ENCODE peak calls at places on chromosomes 1 and 21, in eight cellular contexts. H is IMR-90, W is stomach, D is fibroblast of lung, B is transverse colon, N is uterus, I is heart right ventricle, M is GM23338. F is an unnamed sample.

GRCh38 chr1:21503706-21504377 is 5.4 kb upstream of the ALPL start:
- DNase-seq in H (no peak), W (no peak), D (no peak), B (no peak), N (no peak), I (no peak), M (no peak), F (no peak)

GRCh38 chr1:12486401-12487005 is 131.5 kb downstream of the DHRS3 start:
- DNase-seq in H (no peak), W (no peak), D (no peak), B (no peak), N (peak; percentile 36), I (peak; percentile 64), M (peak; percentile 43), F (no peak)

GRCh38 chr21:21236981-21237380 is 238.8 kb downstream of the NCAM2 start:
- DNase-seq in H (no peak), W (no peak), D (no peak), B (no peak), N (no peak), I (no peak), M (no peak), F (no peak)

GRCh38 chr1:21669287-21670058 is at the start of gene RAP1GAP:
- DNase-seq in H (no peak), W (peak; percentile 58), D (no peak), B (peak; percentile 52), N (peak; percentile 13), I (no peak), M (peak; percentile 78), F (no peak)

GRCh38 chr1:243946253-243946652 is 96.2 kb upstream of the AKT3 start:
- DNase-seq in H (no peak), W (no peak), D (no peak), B (no peak), N (no peak), I (no peak), M (no peak), F (no peak)

GRCh38 chr1:210558302-210558701 is 229.6 kb downstream of the HHAT start:
- DNase-seq in H (peak; percentile 4), W (peak; percentile 82), D (no peak), B (no peak), N (no peak), I (peak; percentile 60), M (no peak), F (no peak)

GRCh38 chr1:68322096-68322495 is 89.8 kb upstream of the WLS start:
- DNase-seq in H (no peak), W (no peak), D (no peak), B (no peak), N (no peak), I (no peak), M (no peak), F (no peak)

GRCh38 chr21:26165331-26165730 is 5.2 kb downstream of the APP start:
- DNase-seq in H (no peak), W (no peak), D (no peak), B (no peak), N (no peak), I (no peak), M (no peak), F (no peak)

GRCh38 chr21:42840411-42841155 is 38.8 kb downstream of the WDR4 start:
- DNase-seq in H (no peak), W (no peak), D (no peak), B (no peak), N (peak; percentile 10), I (no peak), M (no peak), F (peak; percentile 22)

GRCh38 chr1:23553206-23553895 is 6.0 kb downstream of the ID3 start:
- DNase-seq in H (no peak), W (no peak), D (no peak), B (no peak), N (no peak), I (no peak), M (no peak), F (no peak)

GRCh38 chr1:23553896-23554480 is 5.3 kb downstream of the ID3 start:
- DNase-seq in H (no peak), W (no peak), D (no peak), B (no peak), N (no peak), I (no peak), M (peak; percentile 37), F (no peak)

GRCh38 chr1:23555225-23555801 is 4.0 kb downstream of the ID3 start:
- DNase-seq in H (peak; percentile 68), W (no peak), D (peak; percentile 61), B (peak; percentile 41), N (no peak), I (peak; percentile 38), M (peak; percentile 64), F (no peak)

GRCh38 chr1:23555949-23556640 is 3.2 kb downstream of the ID3 start:
- DNase-seq in H (peak; percentile 86), W (no peak), D (peak; percentile 64), B (peak; percentile 54), N (no peak), I (no peak), M (peak; percentile 97), F (peak; percentile 83)

DNA sequence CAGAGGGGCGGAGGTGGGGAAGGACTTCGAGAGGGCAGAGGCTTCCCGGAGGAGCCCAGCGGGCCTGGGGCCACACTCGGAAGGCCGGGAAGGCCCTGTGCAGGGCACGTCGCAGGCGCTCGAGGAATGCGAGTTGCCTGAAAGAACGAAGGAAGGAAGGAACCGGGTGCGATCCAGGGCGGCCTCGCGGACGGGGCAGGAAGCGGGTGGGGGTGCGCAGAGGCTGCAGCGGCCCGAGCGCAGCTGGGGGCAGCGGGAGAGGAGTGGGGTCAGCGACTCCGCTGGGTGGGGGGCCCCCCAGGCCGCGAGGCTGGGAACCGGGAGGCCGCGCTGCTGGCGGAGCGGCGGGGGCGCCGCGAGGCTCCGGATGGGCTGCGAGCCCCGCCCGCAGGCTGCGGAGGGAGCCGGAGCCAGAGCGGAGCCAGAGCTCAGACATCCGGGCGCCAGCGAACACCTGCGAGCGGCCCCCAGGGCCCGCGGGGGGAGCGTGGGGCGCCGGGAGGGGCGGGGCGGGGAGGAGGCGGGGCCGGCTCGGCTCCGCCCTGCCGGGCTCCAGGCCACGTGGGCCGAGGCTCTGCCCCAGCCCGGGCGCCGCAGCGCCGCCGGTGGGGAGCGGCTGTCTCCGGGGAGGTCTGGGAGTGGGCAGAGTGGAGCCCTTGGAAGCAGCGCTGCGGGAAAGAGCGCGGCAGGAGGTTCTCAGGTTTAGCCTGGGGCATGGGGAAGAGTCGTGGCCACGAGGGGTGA is 4.6 kb downstream of the ID3 start:
- DNase-seq in H (peak; percentile 85), W (peak; percentile 86), D (peak; percentile 78), B (peak; percentile 90), N (peak; percentile 73), I (peak; percentile 89), M (peak; percentile 91), F (peak; percentile 94)
- TF ChIP-seq CTCF in H (peak; percentile 37), W (no peak), D (peak; percentile 15), B (peak; percentile 20), N (peak; percentile 39), I (peak; percentile 54), M (no peak), F (no peak)

DNA sequence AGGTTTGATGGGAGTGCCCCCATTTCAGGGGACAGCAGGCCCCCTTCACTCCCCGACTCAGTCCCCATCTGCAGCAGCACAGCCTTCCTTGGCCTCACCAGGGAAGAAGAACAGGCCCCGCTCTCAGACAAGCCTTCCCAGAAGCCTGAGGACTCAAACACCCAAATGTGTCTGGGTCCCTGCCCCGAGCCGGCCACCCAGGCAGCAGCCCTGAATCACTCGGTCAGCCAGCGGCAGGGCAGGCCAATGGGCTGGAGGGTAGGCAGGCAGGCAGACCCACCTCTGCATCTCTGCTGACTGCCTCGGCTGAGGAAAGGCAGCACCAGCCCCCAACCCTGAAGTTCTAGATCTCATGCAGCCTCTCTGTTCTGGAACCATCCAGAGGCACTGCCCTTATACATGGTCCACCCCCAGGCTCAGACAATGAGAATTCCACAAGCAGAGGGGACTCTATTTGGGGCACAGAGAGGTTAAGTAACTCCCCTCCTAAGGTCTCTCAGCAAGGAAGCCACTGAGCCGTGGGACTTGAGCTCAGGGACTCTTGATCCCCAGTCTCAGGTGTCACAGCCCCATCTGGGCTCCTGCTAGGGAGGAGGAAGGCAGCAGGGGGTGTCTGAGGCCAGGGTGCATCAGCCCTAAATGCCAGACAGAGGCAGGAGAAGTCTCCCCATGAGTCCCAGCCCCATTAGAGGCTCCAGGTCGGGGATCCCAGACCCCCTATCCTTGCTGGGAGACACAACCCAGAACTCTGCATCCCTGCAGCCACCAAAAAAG is 33.2 kb upstream of the RUNX3 start:
- DNase-seq in H (no peak), W (no peak), D (no peak), B (peak; percentile 41), N (no peak), I (no peak), M (no peak), F (no peak)
- H3K27ac ChIP-seq in H (no peak overlapping the region), W (peak overlapping the region; percentile 41), D (no peak overlapping the region), B (peak overlapping the region; percentile 33), N (no peak overlapping the region), I (no peak overlapping the region), M (no peak overlapping the region), F (no peak overlapping the region)

GRCh38 chr1:181089777-181090505 is 1.4 kb downstream of the IER5 start:
- DNase-seq in H (peak; percentile 65), W (peak; percentile 64), D (peak; percentile 59), B (peak; percentile 77), N (peak; percentile 84), I (peak; percentile 74), M (peak; percentile 71), F (peak; percentile 85)
- TF ChIP-seq CTCF in H (no peak), W (no peak), D (no peak), B (peak; percentile 24), N (peak; percentile 9), I (no peak), M (no peak), F (no peak)

GRCh38 chr1:234553241-234554156 is 56.5 kb downstream of the IRF2BP2 start:
- DNase-seq in H (peak; percentile 94), W (no peak), D (peak; percentile 73), B (no peak), N (peak; percentile 36), I (no peak), M (no peak), F (peak; percentile 45)
- H3K27ac ChIP-seq in H (peak overlapping the region; percentile 51), W (peak overlapping the region; percentile 61), D (peak overlapping the region; percentile 23), B (peak overlapping the region; percentile 62), N (peak overlapping the region; percentile 77), I (peak overlapping the region; percentile 26), M (no peak overlapping the region), F (no peak overlapping the region)

GRCh38 chr21:43917515-43918384 is 52.7 kb downstream of the AGPAT3 start:
- DNase-seq in H (no peak), W (peak; percentile 55), D (no peak), B (peak; percentile 42), N (no peak), I (no peak), M (no peak), F (no peak)
- TF ChIP-seq CTCF in H (no peak), W (no peak), D (no peak), B (peak; percentile 42), N (no peak), I (no peak), M (no peak), F (no peak)

F was measured in coronary artery.